ENCODE peak calls at places on chromosomes 5 and 9, in four cellular contexts. T is K562, D is HepG2, M is H1. G is an unnamed sample.

GRCh38 chr9:94757158-94757557 is 30.7 kb downstream of the AOPEP start:
- DNase-seq in T (no peak), M (no peak), D (no peak), G (no peak)

GRCh38 chr5:93995126-93995621 is 253.8 kb upstream of the POU5F2 start:
- DNase-seq in M (no peak), T (no peak), D (no peak), G (no peak)

GRCh38 chr9:32716955-32717354 is 66.4 kb upstream of the TMEM215 start:
- DNase-seq in D (no peak), T (no peak), M (no peak), G (no peak)

GRCh38 chr5:74903165-74903787 is 37.1 kb upstream of the FAM169A start:
- DNase-seq in D (peak), M (peak), T (peak), G (peak)

GRCh38 chr9:81410201-81410600 is 279.1 kb downstream of the TLE1 start:
- DNase-seq in M (no peak), T (no peak), D (no peak), G (peak)

GRCh38 chr5:139232161-139232724 is 34.1 kb upstream of the SIL1 start:
- DNase-seq in M (no peak), D (no peak), T (no peak), G (no peak)

GRCh38 chr5:9196403-9197224 is 349.3 kb downstream of the SEMA5A start:
- DNase-seq in T (no peak), M (no peak), D (no peak), G (no peak)

GRCh38 chr5:147169399-147169798 is 65.4 kb upstream of the STK32A start:
- DNase-seq in D (peak), T (no peak), M (no peak), G (no peak)

GRCh38 chr9:129185991-129186390 is 7.9 kb upstream of the IER5L start:
- DNase-seq in T (no peak), D (no peak), M (no peak), G (no peak)

GRCh38 chr5:13591621-13592020 is 352.9 kb downstream of the DNAH5 start:
- DNase-seq in T (no peak), M (no peak), D (no peak), G (peak)

GRCh38 chr5:155147222-155147621 is 133.7 kb downstream of the KIF4B start:
- DNase-seq in D (no peak), M (no peak), T (no peak), G (no peak)

GRCh38 chr5:172886974-172887491 is 53.0 kb downstream of the ERGIC1 start:
- DNase-seq in T (no peak), D (peak), M (no peak), G (no peak)

GRCh38 chr9:100105861-100106260 is 6.8 kb downstream of the INVS start:
- DNase-seq in D (no peak), M (no peak), T (no peak), G (no peak)

GRCh38 chr9:100108572-100108971 is 9.5 kb downstream of the INVS start:
- DNase-seq in M (no peak), T (no peak), D (no peak), G (no peak)

GRCh38 chr9:100106616-100107015 is 7.6 kb downstream of the INVS start:
- DNase-seq in M (no peak), D (no peak), T (no peak), G (no peak)

GRCh38 chr9:100112677-100113336 is 13.8 kb downstream of the INVS start:
- DNase-seq in T (no peak), D (no peak), M (no peak), G (no peak)

DNA sequence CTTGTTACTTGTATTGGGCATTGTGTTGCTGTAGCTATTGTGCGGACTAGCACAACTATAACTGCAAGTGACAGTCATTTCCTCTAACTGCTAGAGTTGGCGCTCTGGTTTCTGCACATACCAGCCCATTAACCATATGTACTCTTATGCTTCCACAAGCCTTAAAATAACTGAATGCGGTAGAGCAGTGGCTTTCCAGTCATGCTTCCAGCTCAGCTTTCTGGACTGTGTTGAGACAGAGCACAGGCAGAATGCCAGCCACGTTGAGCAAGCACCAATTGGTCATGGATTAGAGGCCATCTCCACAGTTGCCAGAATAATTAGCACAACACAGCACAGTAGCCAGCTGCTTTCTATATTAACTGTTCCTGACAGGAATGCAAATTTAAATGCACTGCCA is 12.2 kb downstream of the INVS start:
- DNase-seq in D (no peak), T (no peak), M (no peak), G (no peak)
- TF ChIP-seq MAFK in D (no peak), T (no peak), M (no peak), G (no peak)

GRCh38 chr5:164893071-164893470 is 1387.7 kb downstream of the MAT2B start:
- DNase-seq in T (no peak), M (no peak), D (no peak), G (no peak)
- TF ChIP-seq HDAC2 in T (no peak), M (no peak), D (no peak), G (no peak)

DNA sequence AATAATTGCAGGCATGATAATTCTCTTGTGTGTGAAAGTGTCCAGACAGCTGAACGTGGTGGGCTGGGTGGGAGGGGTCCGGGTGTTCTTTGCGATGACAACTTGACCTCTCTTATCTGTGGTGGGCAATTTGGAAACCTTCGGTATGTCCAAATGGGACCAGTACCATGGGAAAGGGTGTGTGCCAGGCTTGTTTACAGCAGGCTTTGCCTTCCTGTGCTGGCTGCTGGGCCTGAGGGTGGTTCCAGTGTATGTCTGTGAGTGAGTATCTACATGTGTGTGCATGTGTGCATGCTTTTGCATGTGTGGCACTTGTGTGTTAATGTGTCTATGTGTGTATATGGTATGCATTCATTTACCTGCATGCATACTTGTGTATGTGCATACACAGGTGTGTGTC is 166.4 kb downstream of the GADD45G start:
- DNase-seq in T (no peak), D (no peak), M (no peak), G (no peak)
- TF ChIP-seq MAFK in T (no peak), D (no peak), M (no peak), G (no peak)

GRCh38 chr5:127785098-127785927 is 82.1 kb downstream of the CCDC192 start:
- DNase-seq in T (no peak), M (no peak), D (no peak), G (peak)
- TF ChIP-seq HDAC2 in T (no peak), M (no peak), D (no peak), G (no peak)